ENCODE peak calls at places on chromosomes 2 and 18, in five cellular contexts. X, U, K, Z and V are unnamed samples.

GRCh38 chr2:219277703-219278654 is 1.2 kb upstream of the DNAJB2 start:
- DNase-seq in Z (peak), U (peak), X (peak), K (peak), V (peak)

GRCh38 chr2:173860082-173860481 is 105.1 kb downstream of the SP3 start:
- DNase-seq in U (no peak), Z (no peak), X (no peak), K (no peak), V (no peak)

GRCh38 chr18:46001074-46001473 is 33.9 kb upstream of the EPG5 start:
- DNase-seq in Z (no peak), X (no peak), K (no peak), U (no peak), V (no peak)

GRCh38 chr2:206245178-206245778 is 29.2 kb upstream of the ZDBF2 start:
- DNase-seq in Z (no peak), K (no peak), X (no peak), U (no peak), V (no peak)

GRCh38 chr18:907171-907879 is 2.7 kb downstream of the ADCYAP1 start:
- DNase-seq in K (no peak), X (no peak), U (peak), Z (no peak), V (no peak)

GRCh38 chr2:85722519-85722918 is 28.4 kb downstream of the GNLY start:
- DNase-seq in Z (no peak), K (no peak), X (peak), U (no peak), V (no peak)

GRCh38 chr2:848099-848498 is 102.5 kb upstream of the SNTG2 start:
- DNase-seq in Z (no peak), X (no peak), U (no peak), K (no peak), V (no peak)

GRCh38 chr2:207734264-207734635 is 22.8 kb downstream of the CCNYL1 start:
- DNase-seq in U (no peak), Z (peak), K (peak), X (no peak), V (peak)

GRCh38 chr2:149422991-149423338 is 92.6 kb downstream of the LYPD6 start:
- DNase-seq in U (no peak), K (no peak), X (no peak), Z (no peak), V (no peak)

GRCh38 chr2:241844066-241844728 is 14.5 kb downstream of the PDCD1 start:
- DNase-seq in X (peak), U (peak), K (peak), Z (peak), V (no peak)

GRCh38 chr2:88283886-88284511 is 113.9 kb downstream of the THNSL2 start:
- DNase-seq in Z (no peak), K (no peak), U (no peak), X (no peak), V (no peak)

GRCh38 chr18:12750708-12751502 is 48.1 kb downstream of the PSMG2 start:
- DNase-seq in K (no peak), Z (no peak), X (no peak), U (no peak), V (no peak)

GRCh38 chr2:239561448-239562001 is 160.7 kb upstream of the HDAC4 start:
- DNase-seq in U (no peak), K (no peak), Z (no peak), X (peak), V (no peak)

GRCh38 chr2:23529659-23530058 is 144.7 kb downstream of the KLHL29 start:
- DNase-seq in K (no peak), X (no peak), U (no peak), Z (no peak), V (no peak)

GRCh38 chr2:166373951-166374350 is 1.8 kb downstream of the SCN9A start:
- DNase-seq in Z (no peak), U (no peak), X (no peak), K (peak), V (no peak)

GRCh38 chr2:27170569-27171337 is 21.9 kb downstream of the TCF23 start:
- DNase-seq in K (no peak), X (no peak), Z (no peak), U (no peak), V (no peak)

GRCh38 chr2:85711578-85712060 is 17.5 kb downstream of the GNLY start:
- DNase-seq in Z (no peak), K (no peak), U (no peak), X (no peak), V (no peak)

GRCh38 chr2:214158851-214159250 is 252.0 kb upstream of the VWC2L start:
- DNase-seq in X (no peak), K (no peak), Z (no peak), U (no peak), V (no peak)

GRCh38 chr2:44707945-44708645 is 233.4 kb upstream of the SIX3 start:
- DNase-seq in U (no peak), Z (no peak), X (no peak), K (no peak), V (no peak)

GRCh38 chr2:59886758-59887157 is 666.7 kb downstream of the BCL11A start:
- DNase-seq in X (no peak), Z (no peak), U (no peak), K (no peak), V (no peak)

GRCh38 chr2:45922577-45922988 is 271.1 kb downstream of the PRKCE start:
- DNase-seq in X (no peak), K (no peak), U (no peak), Z (no peak), V (no peak)

GRCh38 chr2:45921921-45922320 is 270.4 kb downstream of the PRKCE start:
- DNase-seq in X (no peak), Z (no peak), U (no peak), K (no peak), V (no peak)

GRCh38 chr2:45928946-45929345 is 277.5 kb downstream of the PRKCE start:
- DNase-seq in X (no peak), U (no peak), K (no peak), Z (no peak), V (no peak)

GRCh38 chr2:45923701-45924100 is 272.2 kb downstream of the PRKCE start:
- DNase-seq in X (no peak), U (no peak), K (no peak), Z (peak), V (no peak)

GRCh38 chr2:45925636-45926350 is 274.3 kb downstream of the PRKCE start:
- DNase-seq in K (no peak), Z (no peak), U (no peak), X (no peak), V (no peak)
- H3K4me3 ChIP-seq in K (no peak), Z (no peak), U (no peak), X (no peak), V (no peak)

GRCh38 chr18:67715567-67715966 is 199.0 kb upstream of the DSEL start:
- DNase-seq in K (no peak), X (no peak), U (no peak), Z (no peak), V (no peak)

GRCh38 chr18:67705748-67706147 is 189.2 kb upstream of the DSEL start:
- DNase-seq in U (no peak), X (no peak), K (peak), Z (no peak), V (no peak)

GRCh38 chr18:67710639-67711038 is 194.1 kb upstream of the DSEL start:
- DNase-seq in U (no peak), K (peak), X (no peak), Z (peak), V (no peak)
- TF ChIP-seq CTCF in U (no peak), K (peak), X (no peak), Z (peak), V (peak)

DNA sequence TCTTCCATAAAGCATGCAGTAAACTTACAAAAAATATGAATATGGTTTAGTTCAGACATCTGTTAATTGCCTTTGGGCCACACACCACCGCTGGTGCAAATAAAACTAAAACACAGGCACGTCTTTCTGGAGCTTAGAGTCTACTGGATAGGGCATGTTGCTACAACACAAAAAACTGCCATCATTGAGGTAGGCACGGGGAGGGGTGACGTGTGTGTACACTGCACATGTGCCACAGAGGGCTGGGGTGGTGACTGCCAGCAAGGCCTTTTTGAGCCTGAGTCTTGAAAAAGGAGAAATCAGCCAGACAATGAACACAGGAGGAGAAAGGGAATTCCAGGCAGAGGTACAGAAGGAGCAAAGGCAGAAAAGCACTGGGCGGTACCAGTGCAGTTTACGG is 5.1 kb downstream of the SERPINE2 start:
- DNase-seq in K (no peak), X (no peak), Z (no peak), U (no peak), V (no peak)
- H3K4me3 ChIP-seq in K (no peak), X (no peak), Z (no peak), U (no peak), V (no peak)

GRCh38 chr18:23618862-23619387 is 32.6 kb upstream of the NPC1 start:
- DNase-seq in U (peak), X (no peak), K (peak), Z (no peak), V (no peak)
- TF ChIP-seq CTCF in U (no peak), X (no peak), K (no peak), Z (no peak), V (no peak)

DNA sequence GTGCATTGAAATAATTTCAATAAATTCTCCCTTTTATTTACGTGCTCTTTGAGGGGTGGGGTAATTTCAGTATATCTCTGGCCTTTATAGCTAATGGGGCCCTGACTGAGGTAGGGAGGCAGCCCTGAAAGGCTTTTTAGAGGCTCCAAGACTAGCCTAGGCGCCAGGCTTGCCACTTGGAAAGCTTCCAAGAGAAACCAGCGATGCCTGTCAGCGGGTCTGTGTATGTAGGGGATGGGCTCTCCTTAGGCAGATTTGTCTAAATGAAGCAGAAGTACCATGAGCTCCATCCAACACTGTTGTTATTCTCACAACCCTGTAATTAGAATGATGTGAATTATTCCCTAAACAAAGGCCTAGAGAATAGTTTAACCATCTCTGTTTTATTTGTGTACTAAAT is 138.0 kb downstream of the B3GNT2 start:
- DNase-seq in X (no peak), K (no peak), Z (no peak), U (no peak), V (no peak)
- H3K4me3 ChIP-seq in X (no peak), K (no peak), Z (no peak), U (no peak), V (no peak)

DNA sequence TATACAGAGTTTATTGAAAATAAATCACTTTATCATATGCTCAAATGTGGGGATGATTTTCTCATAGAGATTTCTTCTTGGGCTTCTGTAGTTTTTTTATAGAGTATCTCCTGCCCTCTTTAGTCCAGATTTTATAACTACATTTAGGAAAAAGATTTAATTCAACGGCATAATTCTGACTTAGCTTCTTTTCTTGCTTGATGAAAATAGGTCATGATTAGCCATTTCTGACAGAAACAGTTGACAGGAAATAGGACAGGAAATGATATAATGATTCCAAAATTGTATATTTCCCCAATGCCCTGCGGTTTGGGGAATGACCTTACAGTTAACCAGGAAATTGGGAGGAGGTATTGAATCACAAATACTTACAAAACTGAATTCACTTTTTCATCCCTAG is 1531.9 kb upstream of the ACVR2A start:
- DNase-seq in Z (no peak), K (no peak), X (no peak), U (no peak), V (no peak)
- TF ChIP-seq CTCF in Z (no peak), K (peak), X (no peak), U (peak), V (peak)

DNA sequence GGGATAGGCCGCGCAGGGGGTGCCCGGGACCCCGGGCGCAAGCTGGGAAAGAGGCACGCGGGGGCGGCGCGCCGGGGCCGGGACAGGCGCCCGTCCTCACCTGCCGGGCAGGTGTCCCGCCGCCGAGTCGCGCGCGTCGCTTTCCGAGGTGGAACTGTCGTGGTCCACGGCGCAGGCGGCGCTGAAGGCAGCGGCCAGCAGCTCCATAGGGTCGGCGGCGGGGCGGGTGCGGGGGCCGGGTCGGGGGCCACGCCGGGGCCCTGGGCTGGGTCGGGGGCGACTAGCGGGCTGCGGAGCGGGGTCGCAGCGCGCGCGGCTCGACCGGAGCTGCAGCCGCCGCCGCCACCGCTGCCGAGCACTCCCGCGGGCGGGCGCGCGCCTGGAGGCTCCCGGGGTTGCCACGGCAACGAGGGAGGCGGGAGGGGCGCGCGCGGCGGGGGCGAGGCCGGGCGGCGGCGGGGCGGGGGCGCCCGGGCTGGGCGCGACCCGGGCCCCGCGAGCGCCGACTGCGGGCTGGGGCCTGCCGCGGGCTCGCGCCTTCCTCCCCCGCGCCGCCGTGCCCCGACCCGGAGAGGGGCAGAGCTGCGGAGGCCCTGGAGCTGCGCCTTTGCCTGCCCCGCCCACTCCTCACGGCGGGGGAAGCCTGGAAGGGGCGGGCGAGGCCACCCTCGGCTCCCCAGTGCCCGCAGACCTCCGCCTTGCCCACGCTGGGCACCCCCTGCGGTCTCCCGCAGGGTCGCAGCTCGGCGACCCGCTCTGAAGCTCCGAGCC is 57.9 kb downstream of the SNORC start:
- DNase-seq in K (no peak), U (no peak), Z (peak), X (no peak), V (no peak)
- H3K4me3 ChIP-seq in K (peak), U (peak), Z (peak), X (peak), V (no peak)

GRCh38 chr2:152176113-152176714 is 651 bp upstream of the STAM2 start:
- DNase-seq in U (no peak), X (no peak), K (peak), Z (no peak), V (no peak)

GRCh38 chr2:152174574-152174973 is 989 bp downstream of the STAM2 start:
- DNase-seq in U (no peak), Z (no peak), X (no peak), K (no peak), V (no peak)

GRCh38 chr2:152175368-152176112 is at the start of gene STAM2:
- DNase-seq in Z (peak), U (peak), X (peak), K (peak), V (peak)

GRCh38 chr2:152171733-152172132 is 3.8 kb downstream of the STAM2 start:
- DNase-seq in K (peak), Z (peak), X (no peak), U (no peak), V (peak)

DNA sequence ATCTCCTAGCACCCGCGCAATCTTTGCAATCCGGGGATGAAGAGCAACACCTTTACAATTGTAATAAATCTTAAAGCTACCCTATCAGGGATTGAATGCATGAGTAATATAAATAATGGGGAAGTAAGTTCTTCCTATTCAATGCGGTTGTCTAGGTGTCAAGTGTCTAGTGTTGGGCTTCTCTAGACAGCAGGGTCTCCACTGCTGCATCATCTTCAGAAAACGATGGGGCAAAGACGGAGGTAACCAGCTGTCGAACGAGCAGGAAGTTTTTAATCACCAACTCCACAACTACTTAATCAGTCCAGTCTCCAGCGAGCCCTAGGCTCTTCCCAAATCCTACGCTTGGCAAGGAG is 573 bp downstream of the STAM2 start:
- DNase-seq in Z (no peak), X (no peak), K (no peak), U (no peak), V (no peak)
- TF ChIP-seq CTCF in Z (no peak), X (no peak), K (no peak), U (no peak), V (no peak)